ENCODE peak calls at places on chromosomes 11 and 22, in seven cellular contexts. F is spleen; A is right lobe of liver; M is cardiac muscle cell; J is SK-N-SH; S is CD4-positive, alpha-beta T cell; H is tibial nerve. E is an unnamed sample.
A peak's percentile ranks its signal among the peaks of the same experiment; 100 is the strongest.

GRCh38 chr11:11772865-11773515 is 68.8 kb upstream of the USP47 start:
- DNase-seq in F (no peak), A (no peak), M (no peak), J (no peak), S (no peak), H (no peak), E (no peak)

GRCh38 chr11:45725121-45725520 is 59.7 kb upstream of the CHST1 start:
- DNase-seq in F (no peak), A (no peak), M (no peak), J (no peak), S (no peak), H (no peak), E (no peak)

GRCh38 chr22:39349967-39350802 is at the start of gene SYNGR1:
- DNase-seq in F (peak; percentile 78), A (no peak), M (no peak), J (peak; percentile 69), S (no peak), H (no peak), E (peak; percentile 82)

GRCh38 chr11:11230802-11231562 is 122.1 kb downstream of the CSNK2A3 start:
- DNase-seq in F (no peak), A (no peak), M (no peak), J (peak; percentile 36), S (peak; percentile 4), H (peak; percentile 49), E (no peak)

GRCh38 chr11:88979641-88980040 is 86.1 kb downstream of the GRM5 start:
- DNase-seq in F (no peak), A (no peak), M (no peak), J (no peak), S (no peak), H (no peak), E (no peak)

GRCh38 chr11:36316049-36316448 is 20.0 kb downstream of the PRR5L start:
- DNase-seq in F (no peak), A (no peak), M (no peak), J (no peak), S (no peak), H (no peak), E (no peak)

GRCh38 chr22:45502215-45503070 is at the start of gene FBLN1:
- DNase-seq in F (no peak), A (no peak), M (peak; percentile 55), J (peak; percentile 97), S (no peak), H (no peak), E (no peak)

GRCh38 chr11:107712342-107712741 is 486 bp upstream of the SLN start:
- DNase-seq in F (no peak), A (no peak), M (no peak), J (no peak), S (no peak), H (no peak), E (no peak)

DNA sequence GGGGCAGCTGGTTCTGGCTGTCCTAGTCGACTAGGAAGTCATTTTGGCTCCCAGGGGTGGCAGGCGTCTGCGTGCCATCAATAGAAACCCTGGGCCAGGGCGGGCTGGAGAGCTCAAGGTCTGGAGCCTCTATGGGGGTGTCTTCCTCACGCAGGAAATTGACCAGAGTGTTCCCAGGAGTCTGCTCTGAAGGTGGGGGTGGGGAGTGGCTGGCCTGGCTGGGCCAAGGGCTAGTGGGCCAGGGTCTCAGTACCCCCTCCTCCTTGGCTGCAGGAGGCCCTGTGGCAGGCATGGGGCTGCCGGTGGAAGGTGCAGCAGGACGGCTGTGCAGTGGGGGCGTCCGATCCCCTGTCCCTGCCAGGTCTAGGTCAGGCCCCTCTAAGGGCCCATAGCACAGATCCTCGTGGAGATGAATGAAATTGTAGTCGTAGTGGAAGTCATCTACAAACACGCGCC is 64.6 kb downstream of the ARFGAP3 start:
- DNase-seq in F (no peak), A (no peak), M (no peak), J (no peak), S (no peak), H (no peak), E (no peak)
- H3K27ac ChIP-seq in F (no peak overlapping the region), A (no peak overlapping the region), M (no peak overlapping the region), J (no peak overlapping the region), S (no peak overlapping the region), H (no peak overlapping the region), E (no peak overlapping the region)

GRCh38 chr11:126997196-126997595 is 3.4 kb downstream of the KIRREL3 start:
- DNase-seq in F (no peak), A (no peak), M (no peak), J (no peak), S (no peak), H (no peak), E (no peak)

GRCh38 chr11:126997641-126998040 is 2.9 kb downstream of the KIRREL3 start:
- DNase-seq in F (no peak), A (no peak), M (no peak), J (no peak), S (no peak), H (no peak), E (no peak)

GRCh38 chr11:126993599-126993998 is 7.0 kb downstream of the KIRREL3 start:
- DNase-seq in F (no peak), A (no peak), M (no peak), J (no peak), S (no peak), H (no peak), E (no peak)

GRCh38 chr11:126992804-126993111 is 7.8 kb downstream of the KIRREL3 start:
- DNase-seq in F (no peak), A (no peak), M (peak; percentile 53), J (no peak), S (no peak), H (no peak), E (no peak)

DNA sequence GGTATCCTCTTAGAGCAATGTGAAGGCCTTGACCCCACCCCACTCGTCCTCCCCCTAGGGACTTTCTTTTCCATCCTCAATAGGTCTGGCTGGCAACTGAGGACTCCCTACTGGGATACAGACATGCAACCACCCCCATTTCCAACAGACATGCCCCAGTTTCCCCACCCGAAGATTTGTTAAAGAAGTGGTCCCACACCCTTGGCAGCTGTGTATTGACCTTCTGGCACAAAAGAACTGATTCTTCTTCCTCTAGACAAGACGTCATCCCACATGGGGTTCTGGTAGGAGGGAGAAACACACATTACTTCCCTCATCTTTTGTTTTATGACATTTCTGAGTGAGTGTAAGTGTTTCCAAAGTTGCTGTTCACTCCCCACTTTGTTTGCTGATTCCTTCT is 4.6 kb downstream of the KIRREL3 start:
- DNase-seq in F (no peak), A (no peak), M (no peak), J (no peak), S (no peak), H (no peak), E (no peak)
- H3K27me3 ChIP-seq in F (peaks cover 9% of the 10 kb centered on the region), A (no peaks in the 10 kb centered on the region), M (peaks cover 98% of the 10 kb centered on the region), J (no peaks in the 10 kb centered on the region), S (peaks cover 40% of the 10 kb centered on the region), H (no peaks in the 10 kb centered on the region), E (peaks cover 21% of the 10 kb centered on the region)

GRCh38 chr22:37222440-37222971 is 10.2 kb upstream of the SSTR3 start:
- DNase-seq in F (peak; percentile 91), A (no peak), M (no peak), J (no peak), S (peak; percentile 35), H (no peak), E (no peak)

GRCh38 chr22:37219534-37219933 is 7.3 kb upstream of the SSTR3 start:
- DNase-seq in F (no peak), A (no peak), M (no peak), J (no peak), S (no peak), H (no peak), E (no peak)

GRCh38 chr22:37220543-37220968 is 8.3 kb upstream of the SSTR3 start:
- DNase-seq in F (no peak), A (no peak), M (peak; percentile 43), J (no peak), S (no peak), H (no peak), E (no peak)

GRCh38 chr22:37223965-37224551 is 11.8 kb upstream of the SSTR3 start:
- DNase-seq in F (no peak), A (no peak), M (no peak), J (no peak), S (peak; percentile 24), H (no peak), E (peak; percentile 29)

DNA sequence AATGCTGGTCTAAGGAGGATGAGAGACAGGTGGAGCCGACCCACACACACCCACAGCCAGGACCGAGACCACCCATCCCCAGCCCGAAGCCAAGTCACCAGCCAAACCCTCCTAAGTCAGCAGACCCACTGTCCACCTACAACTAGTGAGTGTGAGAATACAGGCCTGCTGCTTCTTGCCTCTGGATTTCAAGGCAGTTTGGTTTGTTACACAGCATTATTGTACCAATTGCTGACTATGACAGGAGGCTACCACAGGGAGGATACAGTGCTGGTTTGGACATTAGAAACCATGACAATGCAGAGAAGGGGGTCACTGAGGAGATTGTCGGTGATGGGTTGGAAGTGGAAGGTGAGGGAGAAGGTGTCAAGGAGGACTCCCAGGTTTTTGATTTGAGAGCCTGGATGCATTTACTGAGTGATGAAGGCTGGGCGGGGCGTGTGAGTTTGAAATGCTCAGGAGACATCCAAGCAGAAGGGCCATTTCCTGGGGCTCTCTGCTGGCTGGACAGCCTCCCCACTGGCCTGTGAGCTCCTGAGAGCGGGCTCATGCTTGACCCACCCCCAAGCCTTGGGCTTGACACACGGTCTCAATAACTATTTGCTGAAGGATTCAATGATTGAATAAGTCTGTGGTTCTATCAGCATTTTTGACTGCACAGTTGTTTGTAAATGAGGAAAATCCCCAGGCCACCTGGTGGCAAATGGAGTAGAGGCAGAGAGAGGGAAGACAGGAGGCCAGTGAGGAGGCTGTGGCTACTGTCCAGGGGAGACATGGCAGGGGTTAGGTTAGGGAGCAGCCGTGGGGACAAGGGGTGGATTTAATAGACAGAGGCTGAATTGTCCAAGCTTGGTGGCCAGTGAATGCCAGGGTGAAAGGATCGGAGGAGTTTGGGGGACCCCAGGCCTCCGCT is 9.4 kb upstream of the SSTR3 start:
- DNase-seq in F (peak; percentile 79), A (no peak), M (no peak), J (no peak), S (no peak), H (no peak), E (peak; percentile 35)
- H3K27ac ChIP-seq in F (peak overlapping the region; percentile 91), A (peak overlapping the region; percentile 40), M (no peak overlapping the region), J (no peak overlapping the region), S (peak overlapping the region; percentile 82), H (no peak overlapping the region), E (peak overlapping the region; percentile 91)

GRCh38 chr11:20608938-20609337 is 9.5 kb downstream of the SLC6A5 start:
- DNase-seq in F (no peak), A (no peak), M (peak; percentile 41), J (no peak), S (no peak), H (no peak), E (no peak)

GRCh38 chr11:20604864-20605601 is 5.6 kb downstream of the SLC6A5 start:
- DNase-seq in F (no peak), A (no peak), M (no peak), J (no peak), S (no peak), H (no peak), E (no peak)

GRCh38 chr11:20604295-20604803 is 4.9 kb downstream of the SLC6A5 start:
- DNase-seq in F (no peak), A (no peak), M (no peak), J (no peak), S (no peak), H (no peak), E (no peak)

GRCh38 chr11:20601221-20601914 is 2.0 kb downstream of the SLC6A5 start:
- DNase-seq in F (no peak), A (no peak), M (no peak), J (no peak), S (no peak), H (no peak), E (no peak)

DNA sequence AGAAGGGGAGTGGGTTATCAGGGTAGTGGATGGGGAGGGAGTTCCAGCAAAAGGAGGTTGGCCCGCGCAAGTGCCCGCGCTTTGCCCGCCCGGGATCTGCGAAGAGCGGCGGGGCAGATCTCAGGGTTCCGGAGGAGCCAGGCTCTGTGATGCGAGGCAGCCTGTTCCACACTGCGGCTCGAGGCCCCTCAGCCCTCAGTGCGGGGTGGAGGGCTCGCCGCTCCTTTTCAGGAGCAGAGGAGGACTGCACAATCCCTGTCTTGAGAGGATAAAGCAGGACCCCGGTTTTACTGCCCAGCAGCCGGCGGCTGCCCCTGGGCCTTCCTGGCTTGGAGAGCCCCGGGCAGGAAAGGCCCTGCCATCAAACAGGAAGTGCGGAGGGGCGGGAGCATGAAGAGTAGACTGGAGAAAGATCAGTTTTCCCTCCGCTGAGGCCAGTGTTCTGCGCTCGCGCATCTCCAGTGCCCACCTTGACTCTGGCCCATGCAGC is 6.2 kb downstream of the SLC6A5 start:
- DNase-seq in F (no peak), A (no peak), M (no peak), J (no peak), S (no peak), H (no peak), E (no peak)
- H3K27me3 ChIP-seq in F (peaks cover 38% of the 10 kb centered on the region), A (peaks cover 7% of the 10 kb centered on the region), M (peaks cover 91% of the 10 kb centered on the region), J (no peaks in the 10 kb centered on the region), S (peaks cover 88% of the 10 kb centered on the region), H (no peaks in the 10 kb centered on the region), E (peaks cover 61% of the 10 kb centered on the region)

E was measured in left lung.